ENCODE peak calls at places on chromosomes 4 and X, in five cellular contexts. F is NCI-H1417, Q is cardiac muscle cell, E is left lung, M is fibroblast of lung. Z is an unnamed sample.

GRCh38 chr4:142961866-142962265 is 115.8 kb upstream of the INPP4B start:
- DNase-seq in M (no peak), F (no peak), E (no peak), Q (peak), Z (no peak)

GRCh38 chr4:140152760-140153418 is 1.1 kb downstream of the MAML3 start:
- DNase-seq in E (peak), M (peak), F (peak), Q (peak), Z (peak)

GRCh38 chrX:76433219-76433618 is 5.7 kb downstream of the MAGEE1 start:
- DNase-seq in F (no peak), Q (no peak), M (no peak), E (no peak), Z (no peak)

GRCh38 chr4:23934915-23935314 is 45.1 kb upstream of the PPARGC1A start:
- DNase-seq in F (no peak), M (peak), Q (peak), E (peak), Z (no peak)

GRCh38 chrX:103211012-103211715 is 3.7 kb upstream of the BEX4 start:
- DNase-seq in M (peak), E (no peak), Q (peak), F (peak), Z (no peak)

GRCh38 chr4:1113311-1114009 is at the start of gene RNF212:
- DNase-seq in Q (peak), M (peak), F (peak), E (no peak), Z (no peak)

GRCh38 chr4:11189756-11190155 is 238.9 kb downstream of the HS3ST1 start:
- DNase-seq in E (no peak), M (no peak), F (no peak), Q (no peak), Z (no peak)

GRCh38 chrX:154655346-154655745 is 2.0 kb upstream of the CTAG2 start:
- DNase-seq in F (no peak), Q (no peak), M (no peak), E (no peak), Z (no peak)

GRCh38 chrX:16826207-16826606 is 39.9 kb downstream of the TXLNG start:
- DNase-seq in E (no peak), Q (peak), M (peak), F (peak), Z (no peak)

GRCh38 chr4:11119474-11119873 is 309.2 kb downstream of the HS3ST1 start:
- DNase-seq in Q (no peak), F (no peak), M (no peak), E (no peak), Z (no peak)

GRCh38 chrX:135287266-135287823 is 21.9 kb upstream of the ETDC start:
- DNase-seq in E (no peak), Q (no peak), F (no peak), M (no peak), Z (no peak)

GRCh38 chrX:117936162-117936561 is 180.4 kb downstream of the KLHL13 start:
- DNase-seq in Q (no peak), M (no peak), E (no peak), F (no peak), Z (no peak)

GRCh38 chr4:120517966-120518365 is 404.6 kb downstream of the PRDM5 start:
- DNase-seq in Q (peak), E (no peak), M (peak), F (no peak), Z (no peak)

GRCh38 chr4:101678180-101678579 is 112.3 kb upstream of the BANK1 start:
- DNase-seq in F (peak), Q (no peak), M (peak), E (no peak), Z (no peak)

GRCh38 chr4:106316773-106317409 is 541 bp downstream of the AIMP1 start:
- DNase-seq in F (no peak), E (no peak), M (peak), Q (no peak), Z (no peak)

GRCh38 chrX:13380230-13380629 is 60.4 kb upstream of the ATXN3L start:
- DNase-seq in F (no peak), M (peak), E (no peak), Q (peak), Z (no peak)

GRCh38 chr4:99790796-99791617 is 25.6 kb upstream of the DAPP1 start:
- DNase-seq in E (no peak), Q (no peak), M (peak), F (peak), Z (no peak)

GRCh38 chr4:99462875-99463464 is 27.8 kb upstream of the ADH7 start:
- DNase-seq in E (peak), Q (peak), F (peak), M (peak), Z (no peak)

Z was measured in anterior cingulate cortex.